ENCODE peak calls at places on chromosomes 11 and 22, in four cellular contexts. One of them, this sample, is unnamed.

GRCh38 chr22:38882480-38882879 is 10.5 kb upstream of the CBX6 start:
- DNase-seq in HepG2: no peak
- DNase-seq in K562: no peak
- DNase-seq in A549: no peak
- DNase-seq in this sample: no peak

GRCh38 chr11:91163619-91164451 is 941.0 kb upstream of the CHORDC1 start:
- DNase-seq in K562: no peak
- DNase-seq in HepG2: peak; percentile 2
- DNase-seq in A549: no peak
- DNase-seq in this sample: no peak

GRCh38 chr11:58923300-58923788 is 15.9 kb upstream of the GLYATL1 start:
- DNase-seq in A549: no peak
- DNase-seq in HepG2: peak; percentile 13
- DNase-seq in K562: peak; percentile 15
- DNase-seq in this sample: peak; percentile 46

GRCh38 chr22:27138471-27138870 is 481.1 kb downstream of the MIAT start:
- DNase-seq in A549: no peak
- DNase-seq in K562: no peak
- DNase-seq in HepG2: no peak
- DNase-seq in this sample: no peak

GRCh38 chr22:20823264-20823663 is 35.3 kb downstream of the PI4KA start:
- DNase-seq in A549: no peak
- DNase-seq in K562: no peak
- DNase-seq in HepG2: no peak
- DNase-seq in this sample: no peak

GRCh38 chr22:19152942-19153883 is 3.1 kb upstream of the GSC2 start:
- DNase-seq in K562: no peak
- DNase-seq in HepG2: no peak
- DNase-seq in A549: no peak
- DNase-seq in this sample: no peak

GRCh38 chr22:20956258-20957117 is 10.6 kb upstream of the AIFM3 start:
- DNase-seq in HepG2: peak; percentile 53
- DNase-seq in A549: peak; percentile 23
- DNase-seq in K562: no peak
- DNase-seq in this sample: no peak

GRCh38 chr11:36436084-36436483 is 74.0 kb downstream of the TRAF6 start:
- DNase-seq in K562: no peak
- DNase-seq in A549: no peak
- DNase-seq in HepG2: no peak
- DNase-seq in this sample: no peak

GRCh38 chr22:28341001-28341400 is 338.6 kb downstream of the TTC28 start:
- DNase-seq in HepG2: no peak
- DNase-seq in K562: no peak
- DNase-seq in A549: no peak
- DNase-seq in this sample: no peak

GRCh38 chr11:18608373-18608772 is 8.8 kb downstream of the MISFA start:
- DNase-seq in HepG2: no peak
- DNase-seq in A549: no peak
- DNase-seq in K562: no peak
- DNase-seq in this sample: no peak

GRCh38 chr11:132941024-132941646 is 591.2 kb downstream of the OPCML start:
- DNase-seq in HepG2: no peak
- DNase-seq in A549: no peak
- DNase-seq in K562: peak; percentile 31
- DNase-seq in this sample: peak; percentile 34

GRCh38 chr11:63802637-63803414 is 10.4 kb upstream of the SPINDOC start:
- DNase-seq in A549: peak; percentile 51
- DNase-seq in HepG2: no peak
- DNase-seq in K562: peak; percentile 66
- DNase-seq in this sample: peak; percentile 79

GRCh38 chr11:110317516-110317932 is 21.1 kb upstream of the RDX start:
- DNase-seq in K562: peak; percentile 48
- DNase-seq in HepG2: no peak
- DNase-seq in A549: no peak
- DNase-seq in this sample: no peak

DNA sequence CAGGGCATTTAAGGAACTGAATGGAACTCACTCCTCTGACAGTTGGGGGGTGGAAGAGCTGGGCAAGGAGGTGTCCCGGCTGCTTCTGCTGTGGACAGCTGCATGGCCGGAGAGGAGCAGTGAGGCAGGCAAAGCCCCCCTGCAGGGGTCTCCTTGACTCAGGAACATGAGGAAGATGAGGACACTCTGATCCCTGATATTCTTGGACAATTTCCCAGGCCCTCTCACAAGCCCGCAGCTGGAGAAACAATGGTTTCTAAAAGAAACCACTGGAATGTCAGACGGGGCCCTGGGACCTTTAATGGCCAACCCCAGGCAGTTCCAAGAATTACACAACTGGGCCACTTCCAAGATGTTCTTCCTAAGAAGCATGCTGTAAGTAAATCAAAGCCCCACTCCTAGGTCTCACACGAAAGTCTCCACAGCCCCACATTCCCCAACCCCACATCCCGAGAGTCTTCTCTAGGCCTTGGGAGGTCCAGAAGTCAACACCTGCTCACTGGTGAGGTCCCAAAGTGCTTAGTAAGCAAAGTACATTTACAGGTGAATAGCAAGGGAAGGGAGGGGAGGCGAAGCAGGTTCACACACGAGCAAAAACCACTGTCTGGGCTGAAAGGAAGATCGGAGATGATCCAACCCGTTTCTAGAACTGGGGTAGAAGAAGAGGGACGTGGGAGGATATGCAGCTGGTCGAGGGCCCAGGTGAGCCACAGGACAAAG is 1.0 kb upstream of the CCDC86 start:
- DNase-seq in HepG2: no peak
- DNase-seq in A549: no peak
- DNase-seq in K562: no peak
- DNase-seq in this sample: no peak
- TF ChIP-seq MYC in HepG2: no peak
- TF ChIP-seq MYC in A549: no peak
- TF ChIP-seq MYC in K562: no peak
- TF ChIP-seq MYC in this sample: no peak

DNA sequence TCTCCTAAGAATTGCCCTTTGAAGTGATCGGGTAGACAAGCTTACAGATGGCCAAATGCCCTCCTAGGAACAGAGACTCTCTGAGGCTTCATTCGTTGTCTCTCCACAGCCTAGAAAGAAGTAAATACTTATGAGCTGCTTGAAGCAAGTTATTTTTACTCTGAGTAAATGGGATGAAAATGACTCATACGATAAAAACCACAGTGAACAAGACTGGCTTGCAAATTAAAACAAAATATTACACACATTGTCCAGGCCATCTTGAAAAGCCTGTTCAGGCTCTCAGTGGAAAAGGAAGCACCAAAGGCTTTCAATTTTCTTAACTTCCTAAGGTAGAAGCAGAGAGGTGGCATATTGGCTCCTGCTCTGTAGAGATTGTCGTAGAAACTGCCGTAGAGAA is 294.2 kb downstream of the NELL1 start:
- DNase-seq in A549: no peak
- DNase-seq in K562: no peak
- DNase-seq in HepG2: no peak
- DNase-seq in this sample: no peak
- TF ChIP-seq MYC in A549: no peak
- TF ChIP-seq MYC in K562: no peak
- TF ChIP-seq MYC in HepG2: no peak
- TF ChIP-seq MYC in this sample: no peak

DNA sequence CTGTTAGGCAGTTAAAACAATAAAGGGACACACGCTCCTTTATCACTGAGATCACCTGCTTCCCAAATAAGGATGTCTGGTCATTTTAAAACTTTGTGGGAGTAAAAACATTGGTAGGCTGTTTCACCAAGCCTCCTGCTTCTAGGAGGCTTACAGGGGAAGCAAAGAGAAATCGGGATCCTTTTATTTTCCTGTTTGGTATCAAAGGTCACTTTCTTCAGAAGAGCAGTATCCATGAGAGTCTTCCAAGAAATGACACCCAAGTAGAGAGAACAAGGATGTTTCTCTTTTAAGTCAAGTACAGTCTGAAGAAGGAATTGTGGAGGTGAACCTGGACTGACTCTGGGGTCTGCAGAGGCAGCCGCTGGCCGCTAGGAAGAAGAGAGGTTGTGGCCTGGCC is 36.9 kb upstream of the BID start:
- DNase-seq in A549: no peak
- DNase-seq in K562: no peak
- DNase-seq in HepG2: no peak
- DNase-seq in this sample: no peak
- TF ChIP-seq MYC in A549: no peak
- TF ChIP-seq MYC in K562: no peak
- TF ChIP-seq MYC in HepG2: no peak
- TF ChIP-seq MYC in this sample: no peak

GRCh38 chr22:37662039-37662438 is 3.5 kb downstream of the PDXP start:
- DNase-seq in HepG2: no peak
- DNase-seq in A549: no peak
- DNase-seq in K562: no peak
- DNase-seq in this sample: no peak

GRCh38 chr22:37665487-37665886 is 7.0 kb downstream of the PDXP start:
- DNase-seq in HepG2: no peak
- DNase-seq in A549: no peak
- DNase-seq in K562: peak; percentile 2
- DNase-seq in this sample: no peak

GRCh38 chr22:37661160-37661924 is 2.8 kb downstream of the PDXP start:
- DNase-seq in A549: no peak
- DNase-seq in HepG2: peak; percentile 90
- DNase-seq in K562: peak; percentile 7
- DNase-seq in this sample: peak; percentile 47

GRCh38 chr22:37664249-37665101 is 6.0 kb downstream of the PDXP start:
- DNase-seq in HepG2: peak; percentile 62
- DNase-seq in A549: no peak
- DNase-seq in K562: peak; percentile 3
- DNase-seq in this sample: no peak

DNA sequence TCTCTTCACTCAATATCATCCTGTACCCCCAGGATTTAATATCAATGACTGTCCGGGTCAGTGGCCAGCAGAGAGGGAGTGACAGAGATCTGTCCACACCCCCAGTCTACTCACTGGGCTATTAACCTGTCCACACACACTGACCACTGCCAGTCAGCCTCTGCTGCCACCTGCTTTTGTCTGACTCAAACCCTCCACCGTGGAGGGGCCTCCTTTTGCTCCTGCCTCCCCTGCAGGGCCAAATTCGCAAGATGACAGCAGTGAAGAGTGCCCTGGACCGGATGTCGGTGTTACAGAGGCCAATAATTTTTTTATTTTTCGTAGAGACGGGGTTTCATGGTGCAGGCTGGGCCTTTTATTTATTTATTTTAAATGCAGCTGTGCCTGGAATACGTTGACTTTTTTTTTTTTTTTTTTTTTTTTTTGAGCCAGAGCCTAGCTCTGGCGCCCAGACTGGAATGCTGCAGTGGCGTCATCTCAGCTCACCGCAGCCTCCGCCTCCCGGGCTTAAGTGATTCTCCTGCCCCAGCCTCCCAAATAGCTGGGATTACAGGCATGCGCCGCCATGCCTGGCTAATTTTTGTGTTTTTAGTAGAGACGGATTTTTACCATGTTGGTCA is 5.1 kb downstream of the PDXP start:
- DNase-seq in K562: no peak
- DNase-seq in A549: no peak
- DNase-seq in HepG2: no peak
- DNase-seq in this sample: no peak
- TF ChIP-seq MYC in K562: no peak
- TF ChIP-seq MYC in A549: no peak
- TF ChIP-seq MYC in HepG2: no peak
- TF ChIP-seq MYC in this sample: no peak